ENCODE peak calls at places on chromosomes 2 and 18, in ten cellular contexts. W is HFFc6; G is MCF 10A; V is heart right ventricle; I is germinal center; H is nephron progenitor cell; S is HEK293T; P is CD4-positive, alpha-beta T cell; M is smooth muscle cell of the brain vasculature; X is NCI-H345. K is an unnamed sample.

GRCh38 chr2:173264603-173265366 is 89.9 kb upstream of the CDCA7 start:
- DNase-seq in G (no peak), W (no peak), H (no peak), P (no peak), I (peak), X (no peak), V (no peak), S (no peak), M (no peak), K (no peak)

GRCh38 chr18:75530548-75531211 is 103.2 kb upstream of the SMIM21 start:
- DNase-seq in V (peak), P (no peak), G (peak), S (no peak), H (no peak), X (no peak), W (peak), M (no peak), I (no peak), K (no peak)

GRCh38 chr2:234771985-234772774 is 179.6 kb upstream of the SH3BP4 start:
- DNase-seq in M (no peak), V (no peak), G (peak), P (no peak), X (peak), W (peak), I (no peak), S (no peak), H (peak), K (peak)

GRCh38 chr2:168685619-168686453 is 116.6 kb upstream of the NOSTRIN start:
- DNase-seq in X (no peak), W (no peak), H (no peak), M (no peak), I (no peak), G (no peak), V (no peak), S (peak), P (no peak), K (no peak)

GRCh38 chr2:67919490-67919889 is 143.3 kb downstream of the C1D start:
- DNase-seq in P (no peak), I (no peak), G (no peak), V (no peak), X (no peak), S (no peak), M (no peak), W (no peak), H (no peak), K (no peak)

GRCh38 chr2:79935771-79936657 is 368.5 kb downstream of the LRRTM1 start:
- DNase-seq in S (peak), W (peak), H (peak), V (no peak), I (no peak), M (peak), X (peak), G (peak), P (no peak), K (peak)

GRCh38 chr2:127811397-127811860 is 458 bp upstream of the WDR33 start:
- DNase-seq in X (no peak), H (no peak), M (no peak), G (no peak), W (no peak), I (no peak), V (peak), S (no peak), P (no peak), K (no peak)

GRCh38 chr2:9993490-9994165 is 42.1 kb downstream of the GRHL1 start:
- DNase-seq in M (no peak), G (no peak), X (no peak), H (no peak), S (no peak), P (no peak), V (no peak), I (no peak), W (peak), K (no peak)

GRCh38 chr2:231041061-231041689 is 3.9 kb downstream of the C2orf72 start:
- DNase-seq in W (no peak), P (no peak), I (no peak), V (no peak), M (no peak), G (no peak), X (no peak), S (no peak), H (no peak), K (no peak)

GRCh38 chr2:119005081-119005480 is 63.1 kb downstream of the MARCO start:
- DNase-seq in G (peak), I (no peak), X (no peak), P (no peak), W (no peak), S (no peak), M (no peak), H (no peak), V (no peak), K (peak)

GRCh38 chr2:74290466-74291216 is 52.6 kb downstream of the SLC4A5 start:
- DNase-seq in P (peak), V (no peak), S (no peak), H (no peak), I (no peak), W (no peak), G (no peak), X (no peak), M (no peak), K (no peak)

GRCh38 chr2:29246388-29247300 is 131.4 kb downstream of the CLIP4 start:
- DNase-seq in P (no peak), X (no peak), H (no peak), I (no peak), G (no peak), W (no peak), S (no peak), V (no peak), M (no peak), K (no peak)

GRCh38 chr2:121695179-121695451 is 41.6 kb downstream of the NIFK start:
- DNase-seq in I (no peak), P (no peak), M (no peak), H (no peak), S (no peak), V (no peak), W (no peak), X (no peak), G (no peak), K (no peak)

GRCh38 chr2:240431276-240431662 is 4.2 kb upstream of the GPC1 start:
- DNase-seq in W (no peak), M (no peak), P (no peak), X (no peak), S (no peak), G (no peak), I (no peak), H (peak), V (peak), K (no peak)

GRCh38 chr18:30927042-30927441 is 115.5 kb downstream of the DSC3 start:
- DNase-seq in P (no peak), W (no peak), V (no peak), H (no peak), S (no peak), I (no peak), X (no peak), M (no peak), G (no peak), K (no peak)

GRCh38 chr2:20223345-20224190 is 1.4 kb downstream of the SDC1 start:
- DNase-seq in X (peak), V (peak), G (peak), M (no peak), P (no peak), H (peak), W (no peak), I (peak), S (peak), K (no peak)

GRCh38 chr2:9772999-9773904 is 70.0 kb upstream of the TAF1B start:
- DNase-seq in W (no peak), H (no peak), M (no peak), I (no peak), G (no peak), X (no peak), V (no peak), P (no peak), S (no peak), K (no peak)

GRCh38 chr2:64655873-64656272 is 2.2 kb upstream of the SERTAD2 start:
- DNase-seq in S (no peak), P (no peak), W (no peak), H (no peak), M (no peak), X (no peak), G (no peak), I (no peak), V (no peak), K (no peak)

GRCh38 chr2:179532890-179533289 is 268.3 kb upstream of the SESTD1 start:
- DNase-seq in M (no peak), X (no peak), P (no peak), I (no peak), H (no peak), V (no peak), G (peak), W (no peak), S (no peak), K (peak)

GRCh38 chr2:203775684-203776083 is 69.2 kb downstream of the CD28 start:
- DNase-seq in I (no peak), V (no peak), X (no peak), W (no peak), G (no peak), S (no peak), M (no peak), H (no peak), P (no peak), K (no peak)

GRCh38 chr2:230842473-230842872 is 22.3 kb upstream of the ITM2C start:
- DNase-seq in V (no peak), H (no peak), W (no peak), I (no peak), X (no peak), P (no peak), G (peak), M (no peak), S (no peak), K (peak)

GRCh38 chr2:98717625-98718024 is 13.3 kb downstream of the MGAT4A start:
- DNase-seq in X (no peak), I (no peak), V (no peak), W (no peak), M (no peak), G (no peak), P (no peak), S (no peak), H (no peak), K (no peak)

GRCh38 chr18:6057604-6058003 is 162.3 kb upstream of the TMEM200C start:
- DNase-seq in V (no peak), P (no peak), M (no peak), I (no peak), G (no peak), X (no peak), W (no peak), S (no peak), H (no peak), K (no peak)

GRCh38 chr2:121825003-121825950 is 69.8 kb downstream of the TSN start:
- DNase-seq in M (no peak), S (no peak), W (no peak), X (peak), I (no peak), V (no peak), H (no peak), G (no peak), P (no peak), K (no peak)

GRCh38 chr18:55585050-55585449 is 2.9 kb downstream of the TCF4 start:
- DNase-seq in S (no peak), X (no peak), P (no peak), I (no peak), G (no peak), W (no peak), V (no peak), H (no peak), M (no peak), K (no peak)

GRCh38 chr2:15159751-15160177 is 401.4 kb downstream of the NBAS start:
- DNase-seq in W (peak), H (no peak), I (no peak), V (no peak), X (peak), S (peak), G (peak), P (no peak), M (no peak), K (peak)

GRCh38 chr2:56448403-56448998 is 264.7 kb downstream of the CCDC85A start:
- DNase-seq in G (peak), X (no peak), S (no peak), W (peak), M (no peak), H (peak), V (no peak), P (no peak), I (no peak), K (peak)

GRCh38 chr2:227079726-227080125 is 84.3 kb downstream of the COL4A4 start:
- DNase-seq in S (no peak), X (no peak), V (no peak), G (no peak), I (no peak), H (no peak), W (peak), M (no peak), P (no peak), K (no peak)

GRCh38 chr2:119371111-119371510 is 4.3 kb downstream of the DBI start:
- DNase-seq in X (no peak), G (no peak), P (no peak), S (no peak), W (no peak), I (no peak), M (no peak), H (no peak), V (no peak), K (no peak)

GRCh38 chr18:33820517-33821368 is 242.7 kb downstream of the ASXL3 start:
- DNase-seq in W (no peak), M (no peak), P (no peak), S (no peak), X (no peak), H (peak), V (no peak), I (no peak), G (no peak), K (no peak)

GRCh38 chr2:47221039-47221438 is 65.9 kb upstream of the STPG4 start:
- DNase-seq in P (no peak), H (no peak), V (no peak), X (no peak), G (peak), I (no peak), W (peak), M (peak), S (no peak), K (no peak)

GRCh38 chr2:42906557-42907380 is 114.4 kb upstream of the HAAO start:
- DNase-seq in P (no peak), M (no peak), G (peak), X (no peak), W (peak), S (peak), V (peak), H (peak), I (no peak), K (peak)

GRCh38 chr2:47357475-47357874 is 45.5 kb upstream of the MSH2 start:
- DNase-seq in V (no peak), P (no peak), I (no peak), W (peak), M (no peak), H (no peak), X (peak), G (peak), S (no peak), K (peak)